ENCODE peak calls at places on chromosomes 1 and 21, in six cellular contexts. Y, C, S, T, P and W are unnamed samples.
A peak's percentile ranks its signal among the peaks of the same experiment; 100 is the strongest.

GRCh38 chr21:27571706-27572105 is 604.8 kb upstream of the ADAMTS5 start:
- DNase-seq in Y (no peak), C (no peak), S (no peak), T (no peak), P (no peak), W (no peak)

GRCh38 chr1:93774707-93775106 is 93.1 kb upstream of the BCAR3 start:
- DNase-seq in Y (no peak), C (no peak), S (no peak), T (no peak), P (no peak), W (no peak)

GRCh38 chr1:52836035-52836434 is 6.5 kb upstream of the ZYG11A start:
- DNase-seq in Y (no peak), C (no peak), S (peak; percentile 65), T (no peak), P (no peak), W (no peak)

GRCh38 chr21:26199471-26199870 is 28.9 kb upstream of the APP start:
- DNase-seq in Y (no peak), C (no peak), S (no peak), T (no peak), P (no peak), W (no peak)

GRCh38 chr21:45334134-45334533 is 46.4 kb upstream of the POFUT2 start:
- DNase-seq in Y (no peak), C (no peak), S (no peak), T (no peak), P (no peak), W (no peak)

GRCh38 chr1:234515411-234515810 is 36.4 kb upstream of the TARBP1 start:
- DNase-seq in Y (no peak), C (no peak), S (peak; percentile 35), T (no peak), P (no peak), W (no peak)

GRCh38 chr1:18100493-18101063 is 7.0 kb upstream of the IGSF21 start:
- DNase-seq in Y (peak; percentile 58), C (no peak), S (peak; percentile 83), T (peak; percentile 10), P (peak; percentile 63), W (peak; percentile 55)

GRCh38 chr1:226051356-226051755 is 11.2 kb upstream of the H3-3A start:
- DNase-seq in Y (no peak), C (no peak), S (no peak), T (no peak), P (no peak), W (no peak)

GRCh38 chr1:181160322-181160721 is 71.8 kb downstream of the IER5 start:
- DNase-seq in Y (no peak), C (no peak), S (no peak), T (no peak), P (no peak), W (no peak)

GRCh38 chr1:175814885-175815284 is 71.5 kb upstream of the TNR start:
- DNase-seq in Y (no peak), C (no peak), S (no peak), T (no peak), P (no peak), W (no peak)

GRCh38 chr1:42937141-42937696 is 21.4 kb downstream of the SLC2A1 start:
- DNase-seq in Y (no peak), C (no peak), S (no peak), T (no peak), P (no peak), W (no peak)